ENCODE peak calls at places on chromosome 15, in five cellular contexts. V is activated CD4-positive, alpha-beta T cell treated with anti-CD3 and anti-CD28 coated beads, Interleukin-2, amount 50 U/mL, for 4 hours; U is GM03348; S is mesenteric fat pad; R is iris pigment epithelial cell. D is an unnamed sample.

GRCh38 chr15:87038404-87038803 is 958.7 kb downstream of the AGBL1 start:
- DNase-seq in V (no peak), R (no peak), S (no peak), U (no peak), D (no peak)

GRCh38 chr15:73298522-73298921 is 70.2 kb downstream of the HCN4 start:
- DNase-seq in V (no peak), R (no peak), S (no peak), U (no peak), D (no peak)

GRCh38 chr15:99566157-99566900 is 545 bp downstream of the MEF2A start:
- DNase-seq in S (no peak), R (peak; percentile 11), V (no peak), U (peak; percentile 65), D (no peak)

GRCh38 chr15:32898991-32899613 is 181.3 kb downstream of the GREM1 start:
- DNase-seq in S (no peak), R (no peak), U (no peak), V (no peak), D (no peak)

GRCh38 chr15:25863968-25864580 is 947 bp upstream of the ATP10A start:
- DNase-seq in V (no peak), U (no peak), S (no peak), R (no peak), D (no peak)

GRCh38 chr15:72535911-72536310 is 61.8 kb downstream of the ARIH1 start:
- DNase-seq in R (no peak), S (no peak), V (no peak), U (peak; percentile 9), D (no peak)

GRCh38 chr15:82768414-82769081 is 37.3 kb downstream of the FSD2 start:
- DNase-seq in V (no peak), S (no peak), R (peak; percentile 51), U (no peak), D (no peak)

GRCh38 chr15:66682865-66683264 is 19.2 kb upstream of the SMAD6 start:
- DNase-seq in V (no peak), R (peak; percentile 62), U (no peak), S (no peak), D (no peak)

GRCh38 chr15:32794973-32795372 is 77.2 kb downstream of the GREM1 start:
- DNase-seq in S (no peak), V (no peak), U (no peak), R (no peak), D (no peak)